ENCODE peak calls at places on chromosomes 12 and 14, in six cellular contexts. O is left ventricle myocardium inferior, U is ovary, Y is pancreas, X is dorsolateral prefrontal cortex, L is PC-3. G is an unnamed sample.
A peak's percentile ranks its signal among the peaks of the same experiment; 100 is the strongest.

GRCh38 chr12:103626498-103626897 is 39.4 kb downstream of the STAB2 start:
- DNase-seq in L (peak; percentile 65), X (peak; percentile 82), O (peak; percentile 43), U (peak; percentile 24), Y (no peak), G (no peak)

GRCh38 chr12:93773122-93773871 is 96.1 kb downstream of the CRADD start:
- DNase-seq in L (no peak), O (no peak), U (no peak), Y (no peak), X (no peak), G (no peak)

GRCh38 chr12:117680311-117680710 is 288.5 kb downstream of the KSR2 start:
- DNase-seq in Y (no peak), U (no peak), L (peak; percentile 43), X (no peak), O (no peak), G (no peak)

GRCh38 chr12:112091563-112091962 is 17.0 kb downstream of the NAA25 start:
- DNase-seq in X (no peak), L (no peak), U (no peak), Y (no peak), O (no peak), G (no peak)

GRCh38 chr14:61211476-61212262 is 69.5 kb downstream of the TMEM30B start:
- DNase-seq in U (no peak), Y (no peak), O (no peak), L (no peak), X (no peak), G (no peak)

GRCh38 chr12:56162468-56163290 is 4.5 kb downstream of the MYL6 start:
- DNase-seq in U (no peak), L (no peak), O (no peak), X (no peak), Y (no peak), G (no peak)

GRCh38 chr12:89971880-89972279 is 263.2 kb upstream of the ATP2B1 start:
- DNase-seq in U (no peak), O (no peak), L (no peak), Y (no peak), X (no peak), G (no peak)

GRCh38 chr14:21748869-21749303 is 75.3 kb upstream of the OR4E1 start:
- DNase-seq in L (peak; percentile 72), O (peak; percentile 18), X (peak; percentile 49), U (no peak), Y (no peak), G (no peak)

GRCh38 chr12:93322784-93323183 is 54.9 kb upstream of the NUDT4 start:
- DNase-seq in L (peak; percentile 80), O (no peak), Y (no peak), X (no peak), U (no peak), G (no peak)

GRCh38 chr14:95059126-95059525 is 98.2 kb downstream of the DICER1 start:
- DNase-seq in Y (no peak), L (no peak), X (no peak), U (no peak), O (no peak), G (no peak)

GRCh38 chr14:70045715-70046535 is 142.8 kb downstream of the SLC8A3 start:
- DNase-seq in U (no peak), Y (peak; percentile 73), L (peak; percentile 82), X (peak; percentile 84), O (peak; percentile 51), G (no peak)

GRCh38 chr12:79344855-79345840 is 345.6 kb downstream of the PAWR start:
- DNase-seq in O (no peak), Y (no peak), X (no peak), L (peak; percentile 77), U (no peak), G (no peak)
- TF ChIP-seq CTCF in O (peak; percentile 63), Y (no peak), X (peak; percentile 42), L (peak; percentile 91), U (no peak), G (peak; percentile 73)

DNA sequence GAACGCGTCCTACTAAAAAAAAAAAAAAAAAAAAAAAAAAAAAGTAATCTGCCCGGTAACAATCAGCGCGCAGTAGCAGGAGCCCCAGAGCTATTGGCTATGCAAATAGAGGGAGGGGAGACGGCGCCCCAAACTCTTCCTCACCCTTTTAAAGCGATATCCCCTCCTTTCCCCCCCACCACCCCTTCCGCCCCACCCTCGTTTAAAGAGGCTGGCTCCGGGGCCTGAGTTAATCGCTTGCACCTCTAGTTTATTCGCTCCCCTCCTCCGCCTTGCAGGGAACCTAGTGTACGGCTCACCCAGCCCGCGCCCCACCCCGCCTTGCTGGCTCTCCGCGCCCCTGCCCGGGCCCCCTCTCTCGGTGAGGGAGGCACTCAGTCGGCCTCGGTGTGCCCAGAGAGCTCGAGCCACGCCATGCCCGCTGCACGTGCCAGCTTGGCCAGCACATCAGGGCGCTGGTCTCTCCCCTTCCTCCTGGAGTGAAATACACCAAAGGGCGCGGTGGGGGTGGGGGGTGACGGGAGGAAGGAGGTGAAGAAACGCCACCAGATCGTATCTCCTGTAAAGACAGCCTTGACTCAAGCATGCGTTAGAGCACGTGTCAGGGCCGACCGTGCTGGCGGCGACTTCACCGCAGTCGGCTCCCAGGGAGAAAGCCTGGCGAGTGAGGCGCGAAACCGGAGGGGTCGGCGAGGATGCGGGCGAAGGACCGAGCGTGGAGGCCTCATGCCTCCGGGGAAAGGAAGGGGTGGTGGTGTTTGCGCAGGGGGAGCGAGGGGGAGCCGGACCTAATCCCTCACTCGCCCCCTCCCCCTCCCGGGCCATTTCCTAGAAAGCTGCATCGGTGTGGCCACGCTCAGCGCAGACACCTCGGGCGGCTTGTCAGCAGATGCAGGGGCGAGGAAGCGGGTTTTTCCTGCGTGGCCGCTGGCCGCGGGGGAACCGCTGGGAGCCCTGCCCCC is 1.3 kb upstream of the CCND2 start:
- DNase-seq in X (peak; percentile 75), Y (peak; percentile 82), O (peak; percentile 75), U (peak; percentile 57), L (no peak), G (no peak)
- H3K4me3 ChIP-seq in X (peak overlapping the region; percentile 73), Y (peak overlapping the region; percentile 81), O (peak overlapping the region; percentile 86), U (peak overlapping the region; percentile 43), L (no peak overlapping the region), G (no peak overlapping the region)

GRCh38 chr14:90900712-90901111 is 84.5 kb upstream of the TTC7B start:
- DNase-seq in X (no peak), U (no peak), L (peak; percentile 7), O (no peak), Y (no peak), G (no peak)
- TF ChIP-seq CTCF in X (peak; percentile 56), U (no peak), L (peak; percentile 54), O (peak; percentile 42), Y (no peak), G (no peak)

DNA sequence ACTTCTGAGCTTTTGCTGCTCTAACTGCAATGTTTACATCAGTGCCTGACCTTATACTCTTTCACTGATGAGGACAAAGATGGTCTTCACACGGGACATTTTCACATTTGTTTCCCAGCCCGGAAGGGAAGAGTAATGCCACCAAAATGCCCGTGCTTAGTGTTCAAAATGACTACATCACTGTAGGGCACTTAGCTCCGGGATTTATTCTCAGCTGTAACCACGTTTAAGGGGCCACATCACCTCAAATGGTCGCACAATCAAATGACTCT is 2.9 kb downstream of the GSG1 start:
- DNase-seq in O (no peak), X (no peak), L (no peak), U (no peak), Y (no peak), G (no peak)
- H3K4me3 ChIP-seq in O (peak overlapping the region; percentile 70), X (peak overlapping the region; percentile 78), L (peak overlapping the region; percentile 53), U (peak overlapping the region; percentile 45), Y (peak overlapping the region; percentile 70), G (peak overlapping the region; percentile 35)